ENCODE peak calls at places on chromosome 3, in five cellular contexts. Q is H1, F is SK-N-SH, R is sigmoid colon, B is stomach. O is an unnamed sample.
A peak's percentile ranks its signal among the peaks of the same experiment; 100 is the strongest.

GRCh38 chr3:84922682-84923081 is 36.1 kb upstream of the CADM2 start:
- DNase-seq in Q (no peak), F (no peak), R (no peak), B (no peak), O (no peak)

GRCh38 chr3:128950223-128950938 is 43.5 kb downstream of the CFAP92 start:
- DNase-seq in Q (no peak), F (peak; percentile 53), R (no peak), B (no peak), O (no peak)

GRCh38 chr3:155031191-155031590 is 48.9 kb upstream of the MME start:
- DNase-seq in Q (no peak), F (no peak), R (no peak), B (no peak), O (no peak)

GRCh38 chr3:52456169-52456799 is 880 bp downstream of the NISCH start:
- DNase-seq in Q (no peak), F (peak; percentile 71), R (peak; percentile 78), B (no peak), O (no peak)

GRCh38 chr3:165279471-165279870 is 83.3 kb upstream of the SLITRK3 start:
- DNase-seq in Q (no peak), F (no peak), R (no peak), B (no peak), O (no peak)

GRCh38 chr3:81758275-81758674 is 3.2 kb downstream of the GBE1 start:
- DNase-seq in Q (no peak), F (no peak), R (no peak), B (no peak), O (no peak)

GRCh38 chr3:86869536-86869935 is 121.4 kb downstream of the VGLL3 start:
- DNase-seq in Q (no peak), F (no peak), R (no peak), B (no peak), O (no peak)

GRCh38 chr3:58164916-58165821 is 45.6 kb downstream of the DNASE1L3 start:
- DNase-seq in Q (no peak), F (no peak), R (peak; percentile 70), B (peak; percentile 58), O (no peak)

GRCh38 chr3:54850484-54851003 is 77.3 kb downstream of the LRTM1 start:
- DNase-seq in Q (no peak), F (no peak), R (no peak), B (no peak), O (no peak)

GRCh38 chr3:71191031-71191482 is 392.5 kb downstream of the FOXP1 start:
- DNase-seq in Q (no peak), F (no peak), R (no peak), B (no peak), O (no peak)

GRCh38 chr3:33218446-33219174 is at the start of gene SUSD5:
- DNase-seq in Q (peak; percentile 15), F (peak; percentile 75), R (no peak), B (no peak), O (no peak)

GRCh38 chr3:98884675-98885371 is 16.7 kb downstream of the DCBLD2 start:
- DNase-seq in Q (no peak), F (no peak), R (no peak), B (no peak), O (no peak)

GRCh38 chr3:184154909-184155643 is at the start of gene DVL3:
- DNase-seq in Q (no peak), F (peak; percentile 97), R (peak; percentile 81), B (peak; percentile 75), O (peak; percentile 59)

GRCh38 chr3:124275421-124275820 is 283.5 kb upstream of the ROPN1 start:
- DNase-seq in Q (no peak), F (no peak), R (peak; percentile 75), B (no peak), O (no peak)

GRCh38 chr3:111369953-111370352 is 172.0 kb upstream of the CD96 start:
- DNase-seq in Q (no peak), F (no peak), R (no peak), B (no peak), O (no peak)

GRCh38 chr3:16741890-16742289 is 136.7 kb upstream of the DAZL start:
- DNase-seq in Q (no peak), F (no peak), R (no peak), B (no peak), O (no peak)

GRCh38 chr3:162391301-162391700 is 894.7 kb downstream of the OTOL1 start:
- DNase-seq in Q (no peak), F (no peak), R (no peak), B (no peak), O (no peak)

GRCh38 chr3:14432996-14433572 is 30.7 kb downstream of the SLC6A6 start:
- DNase-seq in Q (no peak), F (no peak), R (no peak), B (peak; percentile 50), O (no peak)

GRCh38 chr3:143171656-143172055 is 52.1 kb downstream of the CHST2 start:
- DNase-seq in Q (no peak), F (no peak), R (no peak), B (no peak), O (no peak)

GRCh38 chr3:159902531-159903314 is 85.9 kb upstream of the IL12A start:
- DNase-seq in Q (no peak), F (no peak), R (no peak), B (no peak), O (no peak)

GRCh38 chr3:157136647-157137387 is 23.1 kb downstream of the CCNL1 start:
- DNase-seq in Q (no peak), F (no peak), R (no peak), B (peak; percentile 67), O (peak; percentile 48)
- TF ChIP-seq POLR2AphosphoS5 in Q (no peak), F (no peak), R (no peak), B (peak; percentile 26), O (no peak)

DNA sequence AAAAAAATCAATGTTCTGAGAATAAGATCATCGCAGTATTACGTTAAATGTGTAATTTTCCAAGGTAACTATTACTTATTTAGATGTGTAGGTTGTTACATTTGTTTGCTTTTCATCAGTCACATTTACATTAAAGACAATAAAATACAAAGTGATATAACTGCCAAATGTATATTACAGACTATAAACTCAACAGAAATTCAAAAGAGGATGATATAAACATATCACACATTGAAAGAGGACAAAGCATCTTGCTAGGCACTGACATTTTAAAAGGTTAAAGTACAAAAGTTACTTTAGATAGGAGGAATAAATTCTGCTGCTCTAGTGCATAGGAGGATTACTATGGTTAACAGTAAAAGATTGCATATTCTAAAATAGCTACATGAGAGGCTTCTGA is 16.1 kb downstream of the VGLL4 start:
- DNase-seq in Q (no peak), F (no peak), R (no peak), B (no peak), O (no peak)
- H3K4me1 ChIP-seq in Q (no peaks in the 10 kb centered on the region), F (peaks cover 12% of the 10 kb centered on the region), R (peaks cover 58% of the 10 kb centered on the region), B (peaks cover 87% of the 10 kb centered on the region), O (peaks cover 5% of the 10 kb centered on the region)

GRCh38 chr3:25153561-25153960 is 274.5 kb upstream of the RARB start:
- DNase-seq in Q (no peak), F (no peak), R (no peak), B (no peak), O (no peak)

GRCh38 chr3:25153130-25153529 is 274.9 kb upstream of the RARB start:
- DNase-seq in Q (no peak), F (no peak), R (no peak), B (no peak), O (no peak)

GRCh38 chr3:25151497-25151896 is 276.6 kb upstream of the RARB start:
- DNase-seq in Q (no peak), F (no peak), R (no peak), B (no peak), O (no peak)

GRCh38 chr3:25155696-25156471 is 272.2 kb upstream of the RARB start:
- DNase-seq in Q (peak; percentile 84), F (peak; percentile 54), R (no peak), B (no peak), O (no peak)

GRCh38 chr3:25156526-25157075 is 271.5 kb upstream of the RARB start:
- DNase-seq in Q (peak; percentile 9), F (no peak), R (no peak), B (no peak), O (no peak)
- H3K4me3 ChIP-seq in Q (peak overlapping the region; percentile 37), F (no peak overlapping the region), R (no peak overlapping the region), B (no peak overlapping the region), O (no peak overlapping the region)

DNA sequence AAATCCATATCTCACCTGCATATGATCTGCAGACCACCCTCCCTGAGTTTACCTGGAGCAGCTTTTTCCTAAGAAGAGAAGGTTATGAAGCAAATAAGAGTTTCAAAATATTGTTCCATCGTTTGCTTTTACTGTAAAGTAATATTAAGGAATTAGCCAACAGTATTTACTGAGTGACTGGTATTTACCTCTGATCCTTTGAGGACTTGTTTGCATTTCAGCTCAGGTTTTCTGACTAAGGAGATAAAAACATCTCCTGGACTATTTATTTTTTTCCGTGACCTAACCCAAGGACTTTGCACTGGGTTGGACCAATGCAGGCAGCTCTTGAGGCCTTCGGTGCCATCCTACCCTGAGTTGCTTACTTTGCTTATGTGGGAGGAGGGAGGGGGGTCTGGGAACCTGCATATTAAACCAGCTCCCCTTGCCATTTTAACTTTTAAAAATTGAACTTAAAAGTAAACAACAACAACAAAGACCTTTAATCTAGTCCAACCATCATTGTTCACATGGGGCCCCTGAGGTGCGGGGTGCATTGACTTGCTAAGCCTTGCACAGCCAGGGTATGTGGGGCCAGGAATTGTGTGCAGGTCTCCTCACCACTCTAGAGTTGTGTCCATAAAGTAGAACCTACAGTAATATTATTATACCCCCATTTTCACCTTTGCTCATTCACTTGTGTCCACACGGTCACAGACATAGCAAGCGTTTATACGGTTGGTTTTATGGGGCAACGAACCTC is 39.3 kb downstream of the TRAK1 start:
- DNase-seq in Q (no peak), F (no peak), R (peak; percentile 27), B (peak; percentile 61), O (no peak)
- TF ChIP-seq POLR2AphosphoS5 in Q (no peak), F (no peak), R (no peak), B (peak; percentile 47), O (no peak)

GRCh38 chr3:15499536-15499935 is 22.0 kb downstream of the COLQ start:
- DNase-seq in Q (no peak), F (no peak), R (no peak), B (no peak), O (no peak)
- H3K4me1 ChIP-seq in Q (peaks cover 5% of the 10 kb centered on the region), F (no peaks in the 10 kb centered on the region), R (peaks cover 13% of the 10 kb centered on the region), B (no peaks in the 10 kb centered on the region), O (no peaks in the 10 kb centered on the region)

GRCh38 chr3:149151843-149152242 is 22.4 kb downstream of the HPS3 start:
- DNase-seq in Q (no peak), F (peak; percentile 48), R (no peak), B (no peak), O (no peak)
- H3K4me3 ChIP-seq in Q (no peak overlapping the region), F (no peak overlapping the region), R (no peak overlapping the region), B (no peak overlapping the region), O (no peak overlapping the region)

GRCh38 chr3:144295619-144296018 is 324.0 kb downstream of the DIPK2A start:
- DNase-seq in Q (no peak), F (no peak), R (no peak), B (no peak), O (no peak)
- TF ChIP-seq POLR2AphosphoS5 in Q (no peak), F (no peak), R (no peak), B (no peak), O (no peak)